ENCODE peak calls at places on chromosomes 1 and 21, in four cellular contexts. One of them, this sample, is unnamed.

GRCh38 chr21:32412162-32412997 is at the start of gene EVA1C:
- DNase-seq in A673: peak
- DNase-seq in upper lobe of right lung: peak
- DNase-seq in astrocyte of the spinal cord: peak
- DNase-seq in this sample: peak

GRCh38 chr1:207803678-207804077 is 51.8 kb downstream of the CD46 start:
- DNase-seq in astrocyte of the spinal cord: no peak
- DNase-seq in A673: no peak
- DNase-seq in upper lobe of right lung: no peak
- DNase-seq in this sample: no peak

GRCh38 chr1:206969090-206969489 is 1.2 kb downstream of the FCAMR start:
- DNase-seq in astrocyte of the spinal cord: no peak
- DNase-seq in A673: no peak
- DNase-seq in upper lobe of right lung: no peak
- DNase-seq in this sample: no peak

GRCh38 chr1:231966983-231967382 is 340.4 kb downstream of the DISC1 start:
- DNase-seq in A673: no peak
- DNase-seq in astrocyte of the spinal cord: no peak
- DNase-seq in upper lobe of right lung: no peak
- DNase-seq in this sample: no peak

GRCh38 chr1:23801338-23801748 is 789 bp upstream of the GALE start:
- DNase-seq in astrocyte of the spinal cord: no peak
- DNase-seq in upper lobe of right lung: peak
- DNase-seq in A673: no peak
- DNase-seq in this sample: no peak

GRCh38 chr1:169161512-169162194 is 55.2 kb downstream of the ATP1B1 start:
- DNase-seq in upper lobe of right lung: no peak
- DNase-seq in A673: no peak
- DNase-seq in astrocyte of the spinal cord: peak
- DNase-seq in this sample: peak

GRCh38 chr1:3029991-3030662 is 8.9 kb downstream of the ACTRT2 start:
- DNase-seq in astrocyte of the spinal cord: no peak
- DNase-seq in A673: no peak
- DNase-seq in upper lobe of right lung: peak
- DNase-seq in this sample: no peak

GRCh38 chr1:67285780-67286488 is 21.7 kb upstream of the IL12RB2 start:
- DNase-seq in astrocyte of the spinal cord: peak
- DNase-seq in A673: no peak
- DNase-seq in upper lobe of right lung: no peak
- DNase-seq in this sample: peak

GRCh38 chr1:241695454-241696171 is 43.5 kb downstream of the WDR64 start:
- DNase-seq in A673: no peak
- DNase-seq in upper lobe of right lung: no peak
- DNase-seq in astrocyte of the spinal cord: peak
- DNase-seq in this sample: no peak

GRCh38 chr1:32063261-32063681 is 9.5 kb upstream of the TMEM39B start:
- DNase-seq in A673: peak
- DNase-seq in astrocyte of the spinal cord: peak
- DNase-seq in upper lobe of right lung: no peak
- DNase-seq in this sample: peak

GRCh38 chr1:15525043-15525958 is 1.3 kb upstream of the CASP9 start:
- DNase-seq in A673: peak
- DNase-seq in astrocyte of the spinal cord: peak
- DNase-seq in upper lobe of right lung: peak
- DNase-seq in this sample: peak

GRCh38 chr1:41020109-41020576 is 1.4 kb downstream of the SLFNL1 start:
- DNase-seq in astrocyte of the spinal cord: no peak
- DNase-seq in A673: no peak
- DNase-seq in upper lobe of right lung: peak
- DNase-seq in this sample: no peak

GRCh38 chr1:30665216-30665615 is 58.2 kb downstream of the MATN1 start:
- DNase-seq in A673: no peak
- DNase-seq in astrocyte of the spinal cord: no peak
- DNase-seq in upper lobe of right lung: peak
- DNase-seq in this sample: no peak

GRCh38 chr21:26227146-26227545 is 56.6 kb upstream of the APP start:
- DNase-seq in upper lobe of right lung: no peak
- DNase-seq in A673: no peak
- DNase-seq in astrocyte of the spinal cord: no peak
- DNase-seq in this sample: no peak

GRCh38 chr1:154325583-154326545 is 539 bp downstream of the ATP8B2 start:
- DNase-seq in upper lobe of right lung: no peak
- DNase-seq in A673: peak
- DNase-seq in astrocyte of the spinal cord: peak
- DNase-seq in this sample: peak

GRCh38 chr1:59512702-59513101 is 215.8 kb downstream of the FGGY start:
- DNase-seq in A673: no peak
- DNase-seq in upper lobe of right lung: no peak
- DNase-seq in astrocyte of the spinal cord: no peak
- DNase-seq in this sample: no peak
- TF ChIP-seq CTCF in A673: no peak
- TF ChIP-seq CTCF in upper lobe of right lung: no peak
- TF ChIP-seq CTCF in astrocyte of the spinal cord: no peak
- TF ChIP-seq CTCF in this sample: no peak

GRCh38 chr1:110872745-110873435 is at the start of gene CD53:
- DNase-seq in astrocyte of the spinal cord: no peak
- DNase-seq in upper lobe of right lung: no peak
- DNase-seq in A673: peak
- DNase-seq in this sample: no peak

GRCh38 chr1:110874303-110875215 is 1.6 kb downstream of the CD53 start:
- DNase-seq in A673: no peak
- DNase-seq in astrocyte of the spinal cord: no peak
- DNase-seq in upper lobe of right lung: no peak
- DNase-seq in this sample: no peak

GRCh38 chr1:110870721-110871388 is 2.1 kb upstream of the CD53 start:
- DNase-seq in upper lobe of right lung: no peak
- DNase-seq in A673: no peak
- DNase-seq in astrocyte of the spinal cord: no peak
- DNase-seq in this sample: no peak

GRCh38 chr1:110873856-110874255 is 908 bp downstream of the CD53 start:
- DNase-seq in astrocyte of the spinal cord: no peak
- DNase-seq in A673: no peak
- DNase-seq in upper lobe of right lung: no peak
- DNase-seq in this sample: no peak

DNA sequence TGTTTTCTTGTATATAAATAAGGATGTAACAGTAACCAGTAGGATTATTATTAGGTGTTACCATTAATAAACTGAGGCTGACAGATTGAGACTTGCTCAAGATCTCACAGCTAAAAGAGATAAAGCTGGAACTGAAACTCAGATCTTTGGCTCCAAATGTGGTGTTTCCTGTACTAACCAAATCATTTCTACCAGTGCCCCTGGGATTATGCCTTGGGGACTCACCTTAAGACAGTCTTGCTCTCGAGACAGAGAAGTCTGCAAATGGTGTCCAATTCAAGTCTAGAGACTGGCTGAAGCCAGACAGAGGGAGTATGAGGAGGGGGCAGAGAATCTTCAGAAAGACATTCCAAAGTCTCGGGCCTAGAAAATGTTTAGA is 593 bp upstream of the CD53 start:
- DNase-seq in A673: no peak
- DNase-seq in astrocyte of the spinal cord: no peak
- DNase-seq in upper lobe of right lung: no peak
- DNase-seq in this sample: no peak
- H3K4me3 ChIP-seq in A673: no peak
- H3K4me3 ChIP-seq in astrocyte of the spinal cord: no peak
- H3K4me3 ChIP-seq in upper lobe of right lung: peak
- H3K4me3 ChIP-seq in this sample: no peak

GRCh38 chr1:47021070-47021469 is 2.4 kb upstream of the CYP4X1 start:
- DNase-seq in A673: no peak
- DNase-seq in upper lobe of right lung: no peak
- DNase-seq in astrocyte of the spinal cord: no peak
- DNase-seq in this sample: peak
- TF ChIP-seq CTCF in A673: no peak
- TF ChIP-seq CTCF in upper lobe of right lung: no peak
- TF ChIP-seq CTCF in astrocyte of the spinal cord: no peak
- TF ChIP-seq CTCF in this sample: no peak

DNA sequence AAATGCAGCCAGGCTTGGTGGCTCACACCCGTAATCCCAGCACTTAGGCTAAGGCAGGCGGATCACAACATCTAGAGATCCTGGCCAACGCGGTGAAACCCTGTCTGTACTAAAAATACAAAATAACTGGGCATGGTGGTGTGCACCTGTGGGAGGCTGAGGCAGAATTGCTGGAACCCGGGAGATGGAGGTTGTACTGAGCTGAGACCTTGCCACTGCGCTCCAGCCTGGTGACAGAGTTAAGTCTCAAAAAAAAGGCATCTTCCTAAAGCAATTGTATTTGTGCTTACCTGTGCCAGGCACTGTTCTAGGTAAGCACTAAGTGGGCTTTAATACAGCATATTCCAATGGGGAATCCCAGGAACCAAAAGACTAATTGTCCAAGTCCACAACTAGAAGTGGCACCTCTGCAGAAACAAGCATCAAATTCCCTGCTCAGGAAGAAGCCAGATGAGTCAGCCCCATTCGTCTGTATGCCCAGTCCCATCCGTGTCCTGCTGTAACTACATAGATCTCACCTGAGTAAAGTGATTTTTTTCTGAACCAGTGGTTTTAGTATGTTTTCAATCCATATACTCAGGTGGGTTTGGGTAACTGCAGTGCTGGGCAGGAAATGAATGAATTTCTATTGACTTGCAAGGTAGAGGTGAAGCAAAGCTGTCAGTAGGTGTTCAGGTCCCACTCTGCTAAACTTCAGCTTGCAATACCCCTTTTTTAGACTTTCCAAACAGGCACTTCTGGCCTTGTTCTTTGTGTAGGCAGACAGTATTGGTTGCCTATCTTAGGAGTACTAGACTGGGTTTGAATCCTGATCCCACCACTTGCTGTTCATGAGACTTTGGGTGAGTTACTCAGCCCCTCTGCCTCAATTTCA is 4.7 kb downstream of the RCC1 start:
- DNase-seq in A673: peak
- DNase-seq in astrocyte of the spinal cord: peak
- DNase-seq in upper lobe of right lung: no peak
- DNase-seq in this sample: peak
- H3K4me3 ChIP-seq in A673: peak
- H3K4me3 ChIP-seq in astrocyte of the spinal cord: peak
- H3K4me3 ChIP-seq in upper lobe of right lung: peak
- H3K4me3 ChIP-seq in this sample: peak

DNA sequence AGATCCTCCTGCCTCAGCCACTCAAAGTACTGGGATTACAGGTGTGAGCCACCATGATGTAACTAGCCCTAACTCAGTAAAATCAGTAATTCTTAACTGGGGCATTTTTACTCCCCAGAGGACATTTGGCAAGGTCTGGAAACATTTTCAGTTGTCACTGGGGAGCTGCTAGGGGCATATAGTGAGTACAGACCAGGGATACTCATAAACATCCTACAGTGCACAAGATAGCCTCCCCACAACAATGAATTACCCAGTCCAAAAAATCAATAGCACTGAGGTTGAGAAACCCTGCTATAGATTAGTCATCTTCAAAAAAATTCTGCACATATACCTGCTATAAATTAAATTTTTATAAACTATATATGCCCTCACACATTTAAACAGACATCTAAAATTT is 13.0 kb downstream of the TM2D1 start:
- DNase-seq in astrocyte of the spinal cord: no peak
- DNase-seq in upper lobe of right lung: no peak
- DNase-seq in A673: no peak
- DNase-seq in this sample: no peak
- TF ChIP-seq CTCF in astrocyte of the spinal cord: no peak
- TF ChIP-seq CTCF in upper lobe of right lung: no peak
- TF ChIP-seq CTCF in A673: no peak
- TF ChIP-seq CTCF in this sample: no peak

GRCh38 chr1:200384818-200385390 is 24.9 kb downstream of the ZNF281 start:
- DNase-seq in upper lobe of right lung: no peak
- DNase-seq in A673: no peak
- DNase-seq in astrocyte of the spinal cord: no peak
- DNase-seq in this sample: no peak
- H3K4me3 ChIP-seq in upper lobe of right lung: no peak
- H3K4me3 ChIP-seq in A673: no peak
- H3K4me3 ChIP-seq in astrocyte of the spinal cord: no peak
- H3K4me3 ChIP-seq in this sample: no peak

DNA sequence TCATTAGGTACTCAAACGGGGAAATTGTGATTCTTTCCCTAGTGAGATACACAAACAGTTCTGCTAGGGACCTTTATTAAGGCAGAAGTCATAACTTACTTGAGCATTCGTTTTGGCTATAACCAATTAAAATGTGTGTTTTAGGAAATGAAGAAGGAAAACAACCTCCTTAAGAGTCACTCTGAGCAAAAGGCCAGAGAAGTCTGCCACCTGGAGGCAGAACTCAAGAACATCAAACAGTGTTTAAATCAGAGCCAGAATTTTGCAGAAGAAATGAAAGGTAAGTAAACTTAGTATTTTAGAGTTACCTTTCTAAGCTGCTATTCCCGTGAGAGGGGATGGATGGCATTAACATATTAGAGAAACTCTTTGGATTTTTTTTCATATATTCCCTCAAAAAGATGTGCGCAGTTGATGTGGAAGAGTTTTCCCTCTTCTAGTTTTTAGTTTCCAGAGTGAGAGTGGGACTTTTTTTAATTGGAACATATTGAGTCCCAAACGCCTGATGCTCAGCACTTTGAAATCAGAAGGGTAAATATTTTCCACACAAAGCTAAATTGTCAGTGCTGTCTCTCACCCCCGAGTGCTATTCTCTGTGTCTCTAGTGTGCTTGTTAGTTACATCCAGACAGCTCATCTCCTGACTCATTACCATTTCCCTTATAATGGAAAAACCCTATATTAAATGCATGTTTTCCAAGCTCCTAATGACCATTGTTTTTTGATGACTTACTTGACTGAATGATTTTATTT is 34.9 kb downstream of the CENPF start:
- DNase-seq in upper lobe of right lung: no peak
- DNase-seq in astrocyte of the spinal cord: peak
- DNase-seq in A673: peak
- DNase-seq in this sample: peak
- TF ChIP-seq CTCF in upper lobe of right lung: peak
- TF ChIP-seq CTCF in astrocyte of the spinal cord: peak
- TF ChIP-seq CTCF in A673: peak
- TF ChIP-seq CTCF in this sample: peak

DNA sequence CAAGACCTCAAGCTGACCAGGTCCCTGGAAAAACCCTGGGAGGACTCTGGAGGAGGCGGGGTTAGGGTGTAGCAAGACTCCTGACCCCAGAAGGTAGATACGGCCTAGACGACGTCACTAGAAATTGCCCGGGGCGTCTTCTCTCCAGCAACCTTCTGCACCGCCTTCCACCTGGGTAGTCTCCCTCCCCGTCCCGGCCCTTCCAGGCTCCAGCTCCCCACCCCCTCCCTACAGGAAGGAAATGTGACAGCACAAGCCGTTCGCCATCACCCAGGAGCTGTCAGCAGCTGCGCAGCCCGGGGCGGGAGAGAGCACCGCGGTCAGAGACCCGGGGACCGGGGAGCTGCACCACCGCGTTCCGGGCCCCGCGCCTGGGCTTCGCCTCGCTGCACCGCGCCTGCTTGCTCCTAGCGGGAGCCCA is 20.0 kb downstream of the SERTAD4 start:
- DNase-seq in astrocyte of the spinal cord: no peak
- DNase-seq in upper lobe of right lung: peak
- DNase-seq in A673: no peak
- DNase-seq in this sample: peak
- H3K4me3 ChIP-seq in astrocyte of the spinal cord: no peak
- H3K4me3 ChIP-seq in upper lobe of right lung: peak
- H3K4me3 ChIP-seq in A673: no peak
- H3K4me3 ChIP-seq in this sample: no peak

GRCh38 chr1:87812881-87813577 is 484.3 kb downstream of the LMO4 start:
- DNase-seq in A673: no peak
- DNase-seq in astrocyte of the spinal cord: no peak
- DNase-seq in upper lobe of right lung: no peak
- DNase-seq in this sample: no peak
- TF ChIP-seq CTCF in A673: no peak
- TF ChIP-seq CTCF in astrocyte of the spinal cord: no peak
- TF ChIP-seq CTCF in upper lobe of right lung: no peak
- TF ChIP-seq CTCF in this sample: no peak